ENCODE peak calls at places on chromosome 2, in four cellular contexts. One of them, this sample, is unnamed.

GRCh38 chr2:72080286-72081145 is 67.1 kb downstream of the CYP26B1 start:
- DNase-seq in heart right ventricle: no peak
- DNase-seq in effector memory CD4-positive, alpha-beta T cell: no peak
- DNase-seq in CD8-positive, alpha-beta memory T cell: no peak
- DNase-seq in this sample: no peak

GRCh38 chr2:34991508-34992274 is 1363.9 kb upstream of the CRIM1 start:
- DNase-seq in heart right ventricle: no peak
- DNase-seq in effector memory CD4-positive, alpha-beta T cell: no peak
- DNase-seq in CD8-positive, alpha-beta memory T cell: no peak
- DNase-seq in this sample: no peak

GRCh38 chr2:95074663-95075439 is 46.8 kb downstream of the MRPS5 start:
- DNase-seq in heart right ventricle: no peak
- DNase-seq in CD8-positive, alpha-beta memory T cell: peak
- DNase-seq in effector memory CD4-positive, alpha-beta T cell: peak
- DNase-seq in this sample: no peak

GRCh38 chr2:24830786-24831185 is 37.6 kb downstream of the CENPO start:
- DNase-seq in effector memory CD4-positive, alpha-beta T cell: no peak
- DNase-seq in heart right ventricle: no peak
- DNase-seq in CD8-positive, alpha-beta memory T cell: no peak
- DNase-seq in this sample: no peak

GRCh38 chr2:130387804-130388203 is 31.9 kb downstream of the PTPN18 start:
- DNase-seq in heart right ventricle: peak
- DNase-seq in CD8-positive, alpha-beta memory T cell: no peak
- DNase-seq in effector memory CD4-positive, alpha-beta T cell: no peak
- DNase-seq in this sample: no peak

GRCh38 chr2:8654483-8654882 is 27.4 kb upstream of the ID2 start:
- DNase-seq in effector memory CD4-positive, alpha-beta T cell: no peak
- DNase-seq in heart right ventricle: no peak
- DNase-seq in CD8-positive, alpha-beta memory T cell: no peak
- DNase-seq in this sample: no peak

GRCh38 chr2:18913512-18913911 is 324.1 kb upstream of the NT5C1B start:
- DNase-seq in heart right ventricle: no peak
- DNase-seq in effector memory CD4-positive, alpha-beta T cell: no peak
- DNase-seq in CD8-positive, alpha-beta memory T cell: no peak
- DNase-seq in this sample: no peak

GRCh38 chr2:109644571-109645275 is 30.6 kb downstream of the SOWAHC start:
- DNase-seq in heart right ventricle: peak
- DNase-seq in CD8-positive, alpha-beta memory T cell: no peak
- DNase-seq in effector memory CD4-positive, alpha-beta T cell: no peak
- DNase-seq in this sample: no peak

GRCh38 chr2:109059474-109060165 is 69.4 kb upstream of the SH3RF3 start:
- DNase-seq in heart right ventricle: peak
- DNase-seq in CD8-positive, alpha-beta memory T cell: no peak
- DNase-seq in effector memory CD4-positive, alpha-beta T cell: no peak
- DNase-seq in this sample: no peak

GRCh38 chr2:104836837-104837236 is 17.1 kb upstream of the POU3F3 start:
- DNase-seq in heart right ventricle: no peak
- DNase-seq in effector memory CD4-positive, alpha-beta T cell: no peak
- DNase-seq in CD8-positive, alpha-beta memory T cell: no peak
- DNase-seq in this sample: no peak

GRCh38 chr2:240426797-240427721 is 8.4 kb upstream of the GPC1 start:
- DNase-seq in heart right ventricle: no peak
- DNase-seq in CD8-positive, alpha-beta memory T cell: peak
- DNase-seq in effector memory CD4-positive, alpha-beta T cell: no peak
- DNase-seq in this sample: no peak

GRCh38 chr2:120877409-120877808 is 141.7 kb downstream of the GLI2 start:
- DNase-seq in CD8-positive, alpha-beta memory T cell: no peak
- DNase-seq in heart right ventricle: no peak
- DNase-seq in effector memory CD4-positive, alpha-beta T cell: no peak
- DNase-seq in this sample: no peak

GRCh38 chr2:10208736-10209135 is 86.2 kb downstream of the RRM2 start:
- DNase-seq in CD8-positive, alpha-beta memory T cell: no peak
- DNase-seq in heart right ventricle: no peak
- DNase-seq in effector memory CD4-positive, alpha-beta T cell: no peak
- DNase-seq in this sample: no peak

GRCh38 chr2:143452817-143453462 is 323.7 kb downstream of the ARHGAP15 start:
- DNase-seq in CD8-positive, alpha-beta memory T cell: peak
- DNase-seq in effector memory CD4-positive, alpha-beta T cell: peak
- DNase-seq in heart right ventricle: no peak
- DNase-seq in this sample: no peak

GRCh38 chr2:151655663-151656398 is 78.4 kb downstream of the NEB start:
- DNase-seq in effector memory CD4-positive, alpha-beta T cell: no peak
- DNase-seq in CD8-positive, alpha-beta memory T cell: no peak
- DNase-seq in heart right ventricle: no peak
- DNase-seq in this sample: no peak

GRCh38 chr2:64698668-64699444 is 45.1 kb upstream of the SERTAD2 start:
- DNase-seq in heart right ventricle: no peak
- DNase-seq in CD8-positive, alpha-beta memory T cell: no peak
- DNase-seq in effector memory CD4-positive, alpha-beta T cell: no peak
- DNase-seq in this sample: no peak

DNA sequence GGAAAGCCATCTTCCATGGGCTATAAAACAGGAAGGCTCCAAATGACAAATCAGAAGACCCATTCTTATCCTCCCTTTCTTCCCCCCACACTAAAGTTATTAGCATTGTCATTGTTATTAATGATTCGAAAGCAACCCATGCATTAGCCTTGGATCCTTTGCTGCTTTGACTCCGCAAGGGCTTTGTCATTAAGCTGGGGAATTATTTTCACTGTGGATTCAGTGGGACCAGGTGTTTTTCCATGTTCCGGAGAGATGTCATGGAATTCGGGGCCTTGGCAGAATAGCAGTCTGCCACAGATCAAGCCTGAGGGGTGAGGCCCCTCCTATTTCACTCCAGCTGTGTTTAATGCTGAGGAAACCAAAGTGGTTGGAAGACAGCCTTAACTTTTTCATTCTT is 357.1 kb downstream of the EN1 start:
- DNase-seq in effector memory CD4-positive, alpha-beta T cell: no peak
- DNase-seq in CD8-positive, alpha-beta memory T cell: no peak
- DNase-seq in heart right ventricle: no peak
- DNase-seq in this sample: no peak
- H3K27ac ChIP-seq in effector memory CD4-positive, alpha-beta T cell: no peak
- H3K27ac ChIP-seq in CD8-positive, alpha-beta memory T cell: no peak
- H3K27ac ChIP-seq in heart right ventricle: no peak
- H3K27ac ChIP-seq in this sample: no peak

GRCh38 chr2:3181416-3182010 is 196.1 kb downstream of the EIPR1 start:
- DNase-seq in CD8-positive, alpha-beta memory T cell: no peak
- DNase-seq in effector memory CD4-positive, alpha-beta T cell: no peak
- DNase-seq in heart right ventricle: no peak
- DNase-seq in this sample: no peak

GRCh38 chr2:3180082-3180908 is 197.3 kb downstream of the EIPR1 start:
- DNase-seq in effector memory CD4-positive, alpha-beta T cell: no peak
- DNase-seq in heart right ventricle: no peak
- DNase-seq in CD8-positive, alpha-beta memory T cell: no peak
- DNase-seq in this sample: no peak

GRCh38 chr2:3178206-3179031 is 199.2 kb downstream of the EIPR1 start:
- DNase-seq in heart right ventricle: no peak
- DNase-seq in CD8-positive, alpha-beta memory T cell: no peak
- DNase-seq in effector memory CD4-positive, alpha-beta T cell: no peak
- DNase-seq in this sample: no peak

GRCh38 chr2:3179626-3180025 is 198.0 kb downstream of the EIPR1 start:
- DNase-seq in CD8-positive, alpha-beta memory T cell: no peak
- DNase-seq in effector memory CD4-positive, alpha-beta T cell: no peak
- DNase-seq in heart right ventricle: no peak
- DNase-seq in this sample: no peak

GRCh38 chr2:3179208-3179607 is 198.4 kb downstream of the EIPR1 start:
- DNase-seq in heart right ventricle: no peak
- DNase-seq in CD8-positive, alpha-beta memory T cell: no peak
- DNase-seq in effector memory CD4-positive, alpha-beta T cell: no peak
- DNase-seq in this sample: no peak
- H3K27ac ChIP-seq in heart right ventricle: no peak
- H3K27ac ChIP-seq in CD8-positive, alpha-beta memory T cell: no peak
- H3K27ac ChIP-seq in effector memory CD4-positive, alpha-beta T cell: no peak
- H3K27ac ChIP-seq in this sample: no peak

DNA sequence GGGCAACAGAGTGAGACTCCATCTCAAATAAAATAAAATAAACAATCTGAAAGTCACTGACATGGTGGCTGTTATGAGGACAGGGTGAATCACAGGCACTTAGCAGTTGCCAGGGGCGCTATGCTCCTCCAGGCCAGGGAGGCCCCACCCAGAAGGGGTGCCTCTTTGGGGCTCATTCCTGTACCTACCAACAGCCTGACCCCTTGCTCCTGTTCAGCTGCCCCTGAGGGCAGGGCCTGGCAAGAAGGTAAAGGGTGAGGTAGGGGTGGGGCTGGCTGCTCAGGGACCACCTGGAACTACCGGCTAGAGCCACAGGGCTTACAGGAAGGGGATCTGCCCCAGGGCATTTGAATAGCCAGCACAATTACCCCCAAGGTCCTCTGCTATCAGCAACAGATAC is 60.3 kb downstream of the INPP5D start:
- DNase-seq in effector memory CD4-positive, alpha-beta T cell: no peak
- DNase-seq in CD8-positive, alpha-beta memory T cell: no peak
- DNase-seq in heart right ventricle: no peak
- DNase-seq in this sample: no peak
- H3K27ac ChIP-seq in effector memory CD4-positive, alpha-beta T cell: no peak
- H3K27ac ChIP-seq in CD8-positive, alpha-beta memory T cell: no peak
- H3K27ac ChIP-seq in heart right ventricle: no peak
- H3K27ac ChIP-seq in this sample: no peak

GRCh38 chr2:54640834-54641540 is 82.5 kb upstream of the EML6 start:
- DNase-seq in heart right ventricle: no peak
- DNase-seq in CD8-positive, alpha-beta memory T cell: no peak
- DNase-seq in effector memory CD4-positive, alpha-beta T cell: no peak
- DNase-seq in this sample: no peak

GRCh38 chr2:54636425-54637139 is 86.9 kb upstream of the EML6 start:
- DNase-seq in CD8-positive, alpha-beta memory T cell: no peak
- DNase-seq in effector memory CD4-positive, alpha-beta T cell: no peak
- DNase-seq in heart right ventricle: no peak
- DNase-seq in this sample: no peak

GRCh38 chr2:54638103-54638502 is 85.4 kb upstream of the EML6 start:
- DNase-seq in heart right ventricle: no peak
- DNase-seq in CD8-positive, alpha-beta memory T cell: no peak
- DNase-seq in effector memory CD4-positive, alpha-beta T cell: no peak
- DNase-seq in this sample: no peak

GRCh38 chr2:54639609-54640008 is 83.9 kb upstream of the EML6 start:
- DNase-seq in effector memory CD4-positive, alpha-beta T cell: no peak
- DNase-seq in CD8-positive, alpha-beta memory T cell: no peak
- DNase-seq in heart right ventricle: no peak
- DNase-seq in this sample: no peak

DNA sequence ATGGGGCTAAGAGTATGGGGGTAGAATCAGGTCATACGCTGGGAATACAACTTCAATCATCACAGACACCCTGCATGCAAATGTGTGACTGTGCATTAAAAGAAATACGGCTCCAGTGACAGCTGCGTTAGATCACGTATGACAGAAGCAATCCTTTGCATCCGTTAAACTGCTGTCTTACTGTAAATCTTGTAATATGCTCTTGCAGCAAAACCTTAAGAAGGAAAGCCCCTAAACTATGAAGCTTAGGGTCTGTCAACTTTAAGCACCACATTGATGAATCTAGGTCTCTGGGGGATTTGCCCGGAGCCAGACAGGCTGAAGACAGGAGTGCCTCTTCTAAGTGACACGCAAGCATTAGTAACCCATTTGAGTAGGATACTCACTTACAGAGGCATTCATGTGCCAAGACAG is 84.7 kb upstream of the EML6 start:
- DNase-seq in effector memory CD4-positive, alpha-beta T cell: no peak
- DNase-seq in heart right ventricle: no peak
- DNase-seq in CD8-positive, alpha-beta memory T cell: no peak
- DNase-seq in this sample: no peak
- H3K27ac ChIP-seq in effector memory CD4-positive, alpha-beta T cell: no peak
- H3K27ac ChIP-seq in heart right ventricle: peak
- H3K27ac ChIP-seq in CD8-positive, alpha-beta memory T cell: no peak
- H3K27ac ChIP-seq in this sample: no peak

GRCh38 chr2:45885111-45885685 is 233.7 kb downstream of the PRKCE start:
- DNase-seq in heart right ventricle: no peak
- DNase-seq in CD8-positive, alpha-beta memory T cell: no peak
- DNase-seq in effector memory CD4-positive, alpha-beta T cell: no peak
- DNase-seq in this sample: no peak
- H3K27ac ChIP-seq in heart right ventricle: peak
- H3K27ac ChIP-seq in CD8-positive, alpha-beta memory T cell: no peak
- H3K27ac ChIP-seq in effector memory CD4-positive, alpha-beta T cell: no peak
- H3K27ac ChIP-seq in this sample: peak

GRCh38 chr2:70145168-70145538 is 45.7 kb downstream of the C2orf42 start:
- DNase-seq in heart right ventricle: no peak
- DNase-seq in effector memory CD4-positive, alpha-beta T cell: no peak
- DNase-seq in CD8-positive, alpha-beta memory T cell: no peak
- DNase-seq in this sample: no peak

GRCh38 chr2:70143314-70144150 is 47.3 kb downstream of the C2orf42 start:
- DNase-seq in heart right ventricle: no peak
- DNase-seq in effector memory CD4-positive, alpha-beta T cell: peak
- DNase-seq in CD8-positive, alpha-beta memory T cell: peak
- DNase-seq in this sample: no peak

GRCh38 chr2:70145851-70146739 is 44.7 kb downstream of the C2orf42 start:
- DNase-seq in heart right ventricle: no peak
- DNase-seq in effector memory CD4-positive, alpha-beta T cell: no peak
- DNase-seq in CD8-positive, alpha-beta memory T cell: peak
- DNase-seq in this sample: no peak

GRCh38 chr2:70142590-70143313 is 48.1 kb downstream of the C2orf42 start:
- DNase-seq in effector memory CD4-positive, alpha-beta T cell: peak
- DNase-seq in CD8-positive, alpha-beta memory T cell: peak
- DNase-seq in heart right ventricle: peak
- DNase-seq in this sample: peak

GRCh38 chr2:70144443-70145167 is 46.2 kb downstream of the C2orf42 start:
- DNase-seq in effector memory CD4-positive, alpha-beta T cell: no peak
- DNase-seq in heart right ventricle: no peak
- DNase-seq in CD8-positive, alpha-beta memory T cell: no peak
- DNase-seq in this sample: no peak
- H3K27ac ChIP-seq in effector memory CD4-positive, alpha-beta T cell: peak
- H3K27ac ChIP-seq in heart right ventricle: peak
- H3K27ac ChIP-seq in CD8-positive, alpha-beta memory T cell: no peak
- H3K27ac ChIP-seq in this sample: no peak

This sample was measured in caudate nucleus.